ENCODE peak calls at places on chromosomes 16 and 17, in four cellular contexts. One of them, this sample, is unnamed.

GRCh38 chr17:47120521-47121095 is 68.5 kb downstream of the CDC27 start:
- DNase-seq in GM12878: no peak
- DNase-seq in K562: no peak
- DNase-seq in HepG2: no peak
- DNase-seq in this sample: no peak

GRCh38 chr16:56389554-56389953 is 35.8 kb downstream of the AMFR start:
- DNase-seq in HepG2: no peak
- DNase-seq in K562: no peak
- DNase-seq in GM12878: no peak
- DNase-seq in this sample: no peak

GRCh38 chr17:76166168-76166567 is 25.1 kb upstream of the FOXJ1 start:
- DNase-seq in HepG2: no peak
- DNase-seq in K562: no peak
- DNase-seq in GM12878: no peak
- DNase-seq in this sample: no peak

GRCh38 chr17:46154151-46154816 is 38.9 kb downstream of the KANSL1 start:
- DNase-seq in GM12878: no peak
- DNase-seq in HepG2: no peak
- DNase-seq in K562: no peak
- DNase-seq in this sample: no peak

GRCh38 chr17:74566132-74566753 is 1.1 kb downstream of the CD300H start:
- DNase-seq in HepG2: peak
- DNase-seq in K562: peak
- DNase-seq in GM12878: no peak
- DNase-seq in this sample: peak

GRCh38 chr17:81491193-81491592 is 21.4 kb downstream of the ACTG1 start:
- DNase-seq in K562: no peak
- DNase-seq in HepG2: no peak
- DNase-seq in GM12878: no peak
- DNase-seq in this sample: no peak

GRCh38 chr17:61157246-61157887 is 242.3 kb upstream of the TBX2 start:
- DNase-seq in GM12878: no peak
- DNase-seq in K562: no peak
- DNase-seq in HepG2: no peak
- DNase-seq in this sample: no peak

GRCh38 chr17:36092228-36092627 is 2.3 kb upstream of the CCL3 start:
- DNase-seq in GM12878: peak
- DNase-seq in HepG2: no peak
- DNase-seq in K562: no peak
- DNase-seq in this sample: no peak

GRCh38 chr17:46179375-46179999 is 13.7 kb downstream of the KANSL1 start:
- DNase-seq in K562: no peak
- DNase-seq in GM12878: peak
- DNase-seq in HepG2: no peak
- DNase-seq in this sample: no peak

GRCh38 chr17:34840758-34841157 is 120.5 kb downstream of the CCT6B start:
- DNase-seq in GM12878: no peak
- DNase-seq in HepG2: no peak
- DNase-seq in K562: no peak
- DNase-seq in this sample: no peak

GRCh38 chr16:87765473-87765775 is 362 bp downstream of the KLHDC4 start:
- DNase-seq in K562: peak
- DNase-seq in GM12878: no peak
- DNase-seq in HepG2: no peak
- DNase-seq in this sample: no peak

GRCh38 chr16:2019919-2020831 is 590 bp downstream of the NPW start:
- DNase-seq in GM12878: no peak
- DNase-seq in HepG2: no peak
- DNase-seq in K562: peak
- DNase-seq in this sample: peak

GRCh38 chr17:78117027-78117981 is 11.3 kb downstream of the TMC6 start:
- DNase-seq in HepG2: no peak
- DNase-seq in GM12878: no peak
- DNase-seq in K562: no peak
- DNase-seq in this sample: peak

GRCh38 chr17:18920911-18921441 is 31.0 kb upstream of the SLC5A10 start:
- DNase-seq in GM12878: peak
- DNase-seq in HepG2: peak
- DNase-seq in K562: no peak
- DNase-seq in this sample: no peak

GRCh38 chr16:65547799-65548446 is 426.1 kb upstream of the CDH11 start:
- DNase-seq in HepG2: no peak
- DNase-seq in K562: no peak
- DNase-seq in GM12878: no peak
- DNase-seq in this sample: no peak

GRCh38 chr17:4066210-4066609 is 76.6 kb downstream of the ZZEF1 start:
- DNase-seq in K562: no peak
- DNase-seq in HepG2: no peak
- DNase-seq in GM12878: no peak
- DNase-seq in this sample: no peak

GRCh38 chr17:67620636-67621035 is 97.1 kb upstream of the NOL11 start:
- DNase-seq in HepG2: no peak
- DNase-seq in K562: no peak
- DNase-seq in GM12878: no peak
- DNase-seq in this sample: no peak

GRCh38 chr16:68416057-68417046 is 32.0 kb downstream of the SMPD3 start:
- DNase-seq in HepG2: no peak
- DNase-seq in K562: no peak
- DNase-seq in GM12878: no peak
- DNase-seq in this sample: no peak

DNA sequence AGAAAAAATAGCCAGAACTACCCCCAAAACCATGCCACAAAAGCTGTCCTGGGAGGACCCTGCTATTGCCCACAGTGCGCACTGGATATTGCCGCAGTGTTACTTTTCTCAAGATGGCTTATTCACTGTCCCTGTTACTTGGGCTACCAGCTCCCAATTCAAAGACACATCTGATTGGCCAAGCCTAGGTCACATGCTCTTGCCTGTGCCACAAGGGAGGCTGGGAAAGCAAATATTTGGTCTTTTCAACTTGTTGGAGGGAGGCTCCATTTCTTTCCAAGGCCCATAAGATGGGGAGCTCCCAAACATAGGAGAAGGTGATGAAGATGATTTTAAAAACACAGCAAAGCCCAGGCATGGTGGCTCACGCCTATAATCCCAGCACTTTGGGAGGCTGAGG is 257.0 kb downstream of the SHISA9 start:
- DNase-seq in HepG2: no peak
- DNase-seq in K562: no peak
- DNase-seq in GM12878: no peak
- DNase-seq in this sample: no peak
- TF ChIP-seq CBFB in HepG2: no peak
- TF ChIP-seq CBFB in K562: no peak
- TF ChIP-seq CBFB in GM12878: no peak
- TF ChIP-seq CBFB in this sample: no peak

DNA sequence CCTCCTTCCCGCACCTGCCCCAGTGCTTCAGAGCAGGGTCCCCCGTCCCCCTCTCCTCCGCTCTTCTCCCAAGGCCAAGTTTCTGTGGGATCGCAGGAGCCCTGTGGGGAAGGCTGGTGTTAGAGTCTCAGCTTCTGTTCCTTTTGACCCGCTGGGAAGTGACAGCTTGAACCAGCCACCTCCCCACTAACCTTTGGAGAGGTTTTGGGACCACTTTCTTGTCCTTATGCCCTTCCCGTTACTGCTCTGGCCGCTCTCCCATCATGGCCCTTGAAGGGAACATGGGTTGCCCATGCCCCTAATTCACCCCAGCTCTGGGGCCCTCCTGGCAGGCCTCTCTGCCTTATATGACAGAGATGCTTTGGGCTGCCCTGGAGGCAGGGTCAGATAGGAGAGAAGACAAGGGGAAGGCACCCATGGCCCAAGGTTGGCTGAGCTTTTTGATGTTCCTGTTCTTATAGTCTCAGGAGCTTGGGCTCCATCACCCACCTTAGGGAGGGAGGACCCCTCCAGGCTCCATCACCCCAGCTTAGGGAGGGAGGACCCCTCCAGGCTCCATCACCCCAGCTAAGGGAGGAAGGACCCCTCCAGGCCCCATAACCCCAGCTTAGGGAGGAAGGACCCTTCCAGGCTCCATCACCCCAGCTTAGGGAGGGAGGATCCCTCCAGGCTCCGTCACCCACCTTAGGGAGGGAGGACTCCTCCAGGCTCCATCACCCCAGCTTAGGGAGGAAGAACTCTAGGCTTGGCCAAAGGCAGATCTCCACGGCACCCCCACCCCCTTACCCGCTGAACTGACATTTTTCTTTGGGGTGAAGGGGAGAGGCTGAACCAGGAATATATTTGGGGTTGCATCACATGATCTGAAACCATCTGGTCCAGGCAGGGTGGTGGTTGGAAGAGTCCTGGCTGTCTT is 45.0 kb downstream of the NT5M start:
- DNase-seq in GM12878: no peak
- DNase-seq in HepG2: no peak
- DNase-seq in K562: no peak
- DNase-seq in this sample: no peak
- TF ChIP-seq NR2C2 in GM12878: no peak
- TF ChIP-seq NR2C2 in HepG2: no peak
- TF ChIP-seq NR2C2 in K562: no peak
- TF ChIP-seq NR2C2 in this sample: no peak

GRCh38 chr17:43871947-43872690 is 25.1 kb downstream of the CD300LG start:
- DNase-seq in GM12878: no peak
- DNase-seq in HepG2: no peak
- DNase-seq in K562: no peak
- DNase-seq in this sample: no peak
- TF ChIP-seq CBFB in GM12878: no peak
- TF ChIP-seq CBFB in HepG2: no peak
- TF ChIP-seq CBFB in K562: no peak
- TF ChIP-seq CBFB in this sample: no peak

GRCh38 chr16:12159672-12160071 is 183.1 kb downstream of the SNX29 start:
- DNase-seq in HepG2: no peak
- DNase-seq in K562: no peak
- DNase-seq in GM12878: no peak
- DNase-seq in this sample: no peak

GRCh38 chr16:12159028-12159427 is 182.5 kb downstream of the SNX29 start:
- DNase-seq in HepG2: no peak
- DNase-seq in K562: no peak
- DNase-seq in GM12878: no peak
- DNase-seq in this sample: no peak

GRCh38 chr16:12160249-12160648 is 183.7 kb downstream of the SNX29 start:
- DNase-seq in HepG2: no peak
- DNase-seq in K562: no peak
- DNase-seq in GM12878: no peak
- DNase-seq in this sample: no peak

GRCh38 chr16:12157510-12158093 is 181.1 kb downstream of the SNX29 start:
- DNase-seq in K562: no peak
- DNase-seq in HepG2: peak
- DNase-seq in GM12878: no peak
- DNase-seq in this sample: no peak

DNA sequence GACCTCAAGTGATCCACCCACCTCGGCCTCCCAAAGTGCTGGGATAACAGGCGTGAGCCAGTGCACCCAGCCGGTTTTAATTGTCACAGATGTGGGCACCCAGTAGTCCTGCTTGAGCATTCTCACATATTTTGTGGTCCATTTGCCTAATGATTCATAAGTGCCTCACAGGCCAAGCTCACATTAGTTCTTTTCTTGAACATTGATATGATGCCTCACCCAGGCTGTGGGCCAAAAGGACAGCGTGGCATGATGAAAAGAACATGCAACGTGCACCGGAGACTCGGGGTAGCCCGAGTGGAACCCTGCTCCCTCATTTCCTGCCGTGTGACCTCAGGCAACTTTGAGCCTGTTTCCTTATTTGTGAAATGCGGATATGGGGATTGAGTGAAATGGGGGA is 181.9 kb downstream of the SNX29 start:
- DNase-seq in HepG2: no peak
- DNase-seq in K562: no peak
- DNase-seq in GM12878: no peak
- DNase-seq in this sample: no peak
- TF ChIP-seq NR2C2 in HepG2: no peak
- TF ChIP-seq NR2C2 in K562: no peak
- TF ChIP-seq NR2C2 in GM12878: no peak
- TF ChIP-seq NR2C2 in this sample: no peak

GRCh38 chr16:928526-928925 is 42.3 kb downstream of the LMF1 start:
- DNase-seq in GM12878: no peak
- DNase-seq in K562: no peak
- DNase-seq in HepG2: no peak
- DNase-seq in this sample: no peak
- TF ChIP-seq CBFB in GM12878: no peak
- TF ChIP-seq CBFB in K562: no peak
- TF ChIP-seq CBFB in HepG2: no peak
- TF ChIP-seq CBFB in this sample: no peak